ENCODE peak calls at places on chromosomes 12 and 14, in seven cellular contexts. T, F, O, L, A, J and E are unnamed samples.

GRCh38 chr14:49950275-49951250 is 57.7 kb downstream of the ARF6 start:
- DNase-seq in A (no peak), J (no peak), F (peak; percentile 66), O (no peak), L (peak; percentile 18), T (no peak), E (no peak)

GRCh38 chr14:80215756-80216581 is 4.7 kb upstream of the DIO2 start:
- DNase-seq in T (peak; percentile 99), O (no peak), L (no peak), F (no peak), J (no peak), A (no peak), E (no peak)

GRCh38 chr14:20413785-20414117 is 450 bp upstream of the TEP1 start:
- DNase-seq in A (no peak), T (no peak), J (peak; percentile 34), L (peak; percentile 30), F (no peak), O (no peak), E (peak; percentile 48)

GRCh38 chr12:92899388-92900001 is 29.6 kb downstream of the EEA1 start:
- DNase-seq in O (peak; percentile 21), F (peak; percentile 88), A (peak; percentile 85), L (peak; percentile 87), T (peak; percentile 96), J (no peak), E (peak; percentile 43)

GRCh38 chr14:77607741-77608302 is 8.6 kb downstream of the SPTLC2 start:
- DNase-seq in F (no peak), A (no peak), T (no peak), L (peak; percentile 93), J (peak; percentile 72), O (no peak), E (peak; percentile 19)

GRCh38 chr12:132523576-132524331 is 33.8 kb downstream of the FBRSL1 start:
- DNase-seq in J (peak; percentile 68), T (peak; percentile 69), A (peak; percentile 32), F (no peak), L (peak; percentile 28), O (no peak), E (peak; percentile 78)

GRCh38 chr12:98154850-98155249 is 360.5 kb upstream of the TMPO start:
- DNase-seq in T (peak; percentile 23), L (peak; percentile 57), J (no peak), O (peak; percentile 25), A (peak; percentile 9), F (peak; percentile 12), E (peak; percentile 30)

GRCh38 chr12:44148936-44149335 is 313.1 kb downstream of the TMEM117 start:
- DNase-seq in O (no peak), T (no peak), L (no peak), J (no peak), A (no peak), F (no peak), E (no peak)

GRCh38 chr12:69421548-69421947 is 48.6 kb upstream of the FRS2 start:
- DNase-seq in T (no peak), A (no peak), F (no peak), O (no peak), L (no peak), J (no peak), E (no peak)

GRCh38 chr14:100827751-100828447 is 2.0 kb downstream of the MEG3 start:
- DNase-seq in F (no peak), A (no peak), O (no peak), L (peak; percentile 72), J (peak; percentile 20), T (no peak), E (peak; percentile 70)

GRCh38 chr14:44782775-44783238 is 178.9 kb downstream of the KLHL28 start:
- DNase-seq in T (no peak), L (no peak), O (no peak), F (no peak), A (no peak), J (no peak), E (no peak)

GRCh38 chr12:68776976-68777610 is 30.9 kb upstream of the MDM2 start:
- DNase-seq in F (no peak), L (no peak), A (no peak), J (no peak), O (no peak), T (no peak), E (no peak)

GRCh38 chr12:84793558-84794367 is 118.8 kb downstream of the SLC6A15 start:
- DNase-seq in O (no peak), F (no peak), T (no peak), A (no peak), J (no peak), L (no peak), E (no peak)

DNA sequence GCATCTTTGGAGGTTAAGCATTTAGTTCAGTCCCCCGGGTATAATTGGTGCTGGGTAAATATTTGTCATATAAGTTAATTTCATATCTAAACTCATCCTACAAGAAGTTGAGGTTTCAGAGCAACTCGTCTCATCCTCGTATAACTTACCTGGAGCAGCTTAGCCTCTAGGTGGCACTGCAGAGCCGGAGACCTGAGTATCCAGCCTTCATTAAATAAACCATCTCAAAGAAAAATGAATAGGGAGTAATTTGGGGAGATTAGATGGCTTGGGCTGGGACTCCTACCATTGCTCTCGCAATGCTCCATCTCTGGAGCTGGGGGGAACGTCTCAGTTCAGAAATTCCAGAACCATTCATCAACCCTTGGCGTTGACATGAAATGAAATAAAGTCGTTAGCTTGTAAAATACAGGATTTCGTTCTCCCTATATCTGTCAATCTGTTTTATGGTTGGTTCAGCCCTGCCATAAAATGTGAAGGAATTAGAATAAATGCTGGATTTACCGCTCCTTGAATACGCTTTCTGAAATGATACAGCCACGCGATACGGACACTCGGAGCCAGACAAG is 122.9 kb upstream of the TMEM132D start:
- DNase-seq in T (peak; percentile 49), L (no peak), J (peak; percentile 54), O (no peak), A (peak; percentile 21), F (no peak), E (peak; percentile 58)
- TF ChIP-seq CTCF in T (peak; percentile 50), L (peak; percentile 13), J (peak; percentile 57), O (peak; percentile 41), A (peak; percentile 58), F (no peak), E (peak; percentile 93)

GRCh38 chr12:47907851-47908454 is 3.2 kb upstream of the VDR start:
- DNase-seq in F (no peak), L (no peak), O (no peak), T (no peak), A (peak; percentile 41), J (no peak), E (no peak)
- TF ChIP-seq MAX in F (no peak), L (no peak), O (no peak), T (no peak), A (no peak), J (no peak), E (no peak)

DNA sequence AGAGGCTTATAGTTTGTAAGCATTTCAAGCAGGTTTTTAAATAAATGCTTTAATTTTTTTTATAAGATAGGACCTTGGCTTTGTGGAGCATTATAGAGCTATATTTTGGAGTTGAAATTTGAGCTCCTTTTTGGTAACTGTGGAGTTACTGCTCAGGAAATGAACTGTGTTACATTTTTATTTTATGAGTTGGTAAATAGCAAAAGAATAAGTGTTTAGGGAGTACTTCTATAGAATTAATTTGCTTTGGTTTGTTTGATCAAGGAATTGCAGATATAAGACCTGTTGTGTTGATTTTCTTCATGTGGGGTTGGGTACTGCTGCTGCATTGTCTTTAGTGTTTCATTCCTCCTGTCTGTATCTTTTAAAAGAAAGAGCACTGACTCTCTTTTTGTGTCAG is 3.5 kb downstream of the ATP2A2 start:
- DNase-seq in J (no peak), A (no peak), F (no peak), O (no peak), T (no peak), L (no peak), E (no peak)
- H3K4me3 ChIP-seq in J (peak overlapping the region; percentile 87), A (no peak overlapping the region), F (no peak overlapping the region), O (no peak overlapping the region), T (peak overlapping the region; percentile 81), L (peak overlapping the region; percentile 92), E (peak overlapping the region; percentile 79)

DNA sequence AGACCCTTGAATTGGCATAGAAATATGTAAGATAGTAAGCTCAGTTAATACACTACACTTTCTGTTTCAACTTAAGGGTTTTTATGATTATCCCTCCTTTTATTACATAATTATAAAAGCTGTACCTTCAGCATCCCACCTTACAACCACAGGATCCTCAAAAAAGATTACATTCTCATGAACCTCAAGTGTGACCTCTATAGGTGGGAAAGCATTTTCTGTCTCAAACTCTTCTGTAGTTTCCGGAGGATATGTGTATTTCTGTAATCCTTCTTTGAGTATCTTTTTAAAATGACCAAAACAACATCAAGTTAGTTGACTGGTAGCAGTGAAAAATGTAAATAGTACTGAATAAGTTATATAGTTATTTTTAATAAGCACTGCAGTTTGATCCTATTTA is 75.9 kb downstream of the DNAI7 start:
- DNase-seq in J (no peak), L (no peak), O (no peak), F (no peak), A (no peak), T (no peak), E (no peak)
- TF ChIP-seq CTCF in J (no peak), L (no peak), O (no peak), F (no peak), A (no peak), T (no peak), E (no peak)

GRCh38 chr14:54882521-54882920 is 20.1 kb downstream of the GCH1 start:
- DNase-seq in O (no peak), L (no peak), J (no peak), F (no peak), T (no peak), A (no peak), E (no peak)

GRCh38 chr14:54881235-54881760 is 21.3 kb downstream of the GCH1 start:
- DNase-seq in L (no peak), J (no peak), O (no peak), T (no peak), A (no peak), F (no peak), E (no peak)

GRCh38 chr14:54877015-54877702 is 25.5 kb downstream of the GCH1 start:
- DNase-seq in A (no peak), T (no peak), L (peak; percentile 93), O (no peak), J (no peak), F (no peak), E (no peak)

GRCh38 chr14:54881761-54882401 is 20.7 kb downstream of the GCH1 start:
- DNase-seq in J (no peak), A (no peak), F (no peak), T (no peak), L (peak; percentile 79), O (no peak), E (no peak)

DNA sequence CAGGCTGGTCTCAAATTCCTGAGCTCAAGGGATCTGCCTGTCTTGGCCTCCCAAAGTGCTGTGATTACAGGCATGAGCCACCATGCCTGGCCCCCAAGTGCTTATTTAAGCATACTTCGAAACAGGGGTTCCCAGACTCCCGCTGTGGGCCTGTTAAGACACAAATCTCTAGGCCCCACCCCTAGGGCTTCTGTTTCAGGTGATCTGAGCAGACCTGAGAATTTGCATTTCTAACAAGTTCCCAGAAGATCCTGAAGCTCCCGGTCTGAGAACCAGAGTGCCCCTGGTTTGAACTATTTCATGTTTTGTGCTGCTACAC is 25.0 kb downstream of the GCH1 start:
- DNase-seq in J (no peak), T (no peak), A (no peak), L (no peak), F (no peak), O (peak; percentile 15), E (no peak)
- TF ChIP-seq MAX in J (no peak), T (no peak), A (no peak), L (no peak), F (no peak), O (no peak), E (no peak)